ENCODE peak calls at places on chromosomes 13 and 19, in four cellular contexts. One of them, this sample, is unnamed.

GRCh38 chr19:39438270-39438934 is 2.7 kb upstream of the RPS16 start:
- DNase-seq in K562: no peak
- DNase-seq in GM12878: no peak
- DNase-seq in H1: no peak
- DNase-seq in this sample: peak

GRCh38 chr19:30091456-30091855 is 149.4 kb downstream of the URI1 start:
- DNase-seq in K562: no peak
- DNase-seq in GM12878: no peak
- DNase-seq in H1: no peak
- DNase-seq in this sample: no peak

GRCh38 chr19:13923194-13923987 is 14.8 kb downstream of the PODNL1 start:
- DNase-seq in K562: no peak
- DNase-seq in GM12878: no peak
- DNase-seq in H1: no peak
- DNase-seq in this sample: no peak

GRCh38 chr13:22092791-22093545 is 422.1 kb downstream of the FGF9 start:
- DNase-seq in K562: no peak
- DNase-seq in GM12878: no peak
- DNase-seq in H1: no peak
- DNase-seq in this sample: peak

GRCh38 chr13:81406022-81406421 is 1065.1 kb upstream of the SPRY2 start:
- DNase-seq in K562: no peak
- DNase-seq in GM12878: no peak
- DNase-seq in H1: no peak
- DNase-seq in this sample: no peak

GRCh38 chr19:41112728-41113290 is 1.4 kb upstream of the CYP2F1 start:
- DNase-seq in K562: no peak
- DNase-seq in GM12878: no peak
- DNase-seq in H1: no peak
- DNase-seq in this sample: no peak

GRCh38 chr19:29563688-29564087 is 37.9 kb downstream of the VSTM2B start:
- DNase-seq in K562: no peak
- DNase-seq in GM12878: no peak
- DNase-seq in H1: no peak
- DNase-seq in this sample: no peak

GRCh38 chr13:23087884-23088283 is 92.9 kb upstream of the SGCG start:
- DNase-seq in K562: peak
- DNase-seq in GM12878: no peak
- DNase-seq in H1: no peak
- DNase-seq in this sample: peak

GRCh38 chr13:44303681-44304432 is 69.8 kb upstream of the SERP2 start:
- DNase-seq in K562: no peak
- DNase-seq in GM12878: no peak
- DNase-seq in H1: no peak
- DNase-seq in this sample: no peak
- TF ChIP-seq USF2 in K562: no peak
- TF ChIP-seq USF2 in GM12878: no peak
- TF ChIP-seq USF2 in H1: no peak
- TF ChIP-seq USF2 in this sample: no peak

GRCh38 chr13:68375004-68375403 is 1144.9 kb upstream of the PCDH9 start:
- DNase-seq in K562: no peak
- DNase-seq in GM12878: no peak
- DNase-seq in H1: no peak
- DNase-seq in this sample: no peak

GRCh38 chr13:68368922-68369321 is 1138.8 kb upstream of the PCDH9 start:
- DNase-seq in K562: no peak
- DNase-seq in GM12878: no peak
- DNase-seq in H1: no peak
- DNase-seq in this sample: no peak

DNA sequence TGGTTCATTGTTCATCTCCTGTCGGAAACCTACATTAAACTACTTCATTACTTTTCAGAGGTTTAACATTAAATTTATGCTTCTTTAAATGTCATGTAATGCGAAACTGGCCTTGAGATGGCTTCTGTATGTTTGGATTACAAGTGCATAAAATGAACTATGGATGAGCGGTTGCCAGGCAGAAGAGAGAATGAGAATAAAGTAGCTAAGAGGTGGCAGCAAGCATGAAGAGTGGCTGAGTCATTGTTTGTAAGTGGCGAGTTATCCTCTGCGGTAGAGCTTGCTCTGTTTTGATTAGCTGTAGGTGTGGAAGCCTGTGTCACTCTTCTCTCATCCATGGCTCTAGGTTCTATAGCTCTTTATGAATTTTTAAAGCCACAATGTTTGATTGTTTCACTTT is 1139.6 kb upstream of the PCDH9 start:
- DNase-seq in K562: no peak
- DNase-seq in GM12878: no peak
- DNase-seq in H1: no peak
- DNase-seq in this sample: no peak
- TF ChIP-seq CHD1 in K562: no peak
- TF ChIP-seq CHD1 in GM12878: no peak
- TF ChIP-seq CHD1 in H1: no peak
- TF ChIP-seq CHD1 in this sample: no peak

GRCh38 chr13:43284162-43284561 is 260.8 kb downstream of the DNAJC15 start:
- DNase-seq in K562: no peak
- DNase-seq in GM12878: no peak
- DNase-seq in H1: no peak
- DNase-seq in this sample: peak
- TF ChIP-seq USF2 in K562: no peak
- TF ChIP-seq USF2 in GM12878: no peak
- TF ChIP-seq USF2 in H1: no peak
- TF ChIP-seq USF2 in this sample: no peak

DNA sequence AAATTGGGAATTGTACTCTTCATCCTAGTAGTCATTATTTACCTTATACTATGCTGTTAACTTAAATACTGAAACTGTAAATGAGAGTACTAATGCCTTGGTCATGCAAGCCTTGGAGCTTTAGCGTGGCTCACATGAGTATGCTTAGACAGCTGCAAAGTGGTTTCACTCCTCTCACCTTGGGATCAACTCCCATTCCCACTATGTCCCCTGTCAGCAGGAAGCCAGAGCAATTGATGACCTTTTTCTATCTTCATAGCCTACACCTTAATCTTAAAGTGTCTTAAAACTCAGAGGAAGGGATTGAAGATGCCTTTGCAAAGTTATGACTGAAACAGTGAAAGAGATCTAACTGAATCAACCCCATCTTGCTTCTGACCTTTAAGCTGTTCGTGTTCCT is 33.2 kb upstream of the CEACAM8 start:
- DNase-seq in K562: no peak
- DNase-seq in GM12878: no peak
- DNase-seq in H1: no peak
- DNase-seq in this sample: no peak
- TF ChIP-seq CHD1 in K562: no peak
- TF ChIP-seq CHD1 in GM12878: no peak
- TF ChIP-seq CHD1 in H1: no peak
- TF ChIP-seq CHD1 in this sample: no peak

DNA sequence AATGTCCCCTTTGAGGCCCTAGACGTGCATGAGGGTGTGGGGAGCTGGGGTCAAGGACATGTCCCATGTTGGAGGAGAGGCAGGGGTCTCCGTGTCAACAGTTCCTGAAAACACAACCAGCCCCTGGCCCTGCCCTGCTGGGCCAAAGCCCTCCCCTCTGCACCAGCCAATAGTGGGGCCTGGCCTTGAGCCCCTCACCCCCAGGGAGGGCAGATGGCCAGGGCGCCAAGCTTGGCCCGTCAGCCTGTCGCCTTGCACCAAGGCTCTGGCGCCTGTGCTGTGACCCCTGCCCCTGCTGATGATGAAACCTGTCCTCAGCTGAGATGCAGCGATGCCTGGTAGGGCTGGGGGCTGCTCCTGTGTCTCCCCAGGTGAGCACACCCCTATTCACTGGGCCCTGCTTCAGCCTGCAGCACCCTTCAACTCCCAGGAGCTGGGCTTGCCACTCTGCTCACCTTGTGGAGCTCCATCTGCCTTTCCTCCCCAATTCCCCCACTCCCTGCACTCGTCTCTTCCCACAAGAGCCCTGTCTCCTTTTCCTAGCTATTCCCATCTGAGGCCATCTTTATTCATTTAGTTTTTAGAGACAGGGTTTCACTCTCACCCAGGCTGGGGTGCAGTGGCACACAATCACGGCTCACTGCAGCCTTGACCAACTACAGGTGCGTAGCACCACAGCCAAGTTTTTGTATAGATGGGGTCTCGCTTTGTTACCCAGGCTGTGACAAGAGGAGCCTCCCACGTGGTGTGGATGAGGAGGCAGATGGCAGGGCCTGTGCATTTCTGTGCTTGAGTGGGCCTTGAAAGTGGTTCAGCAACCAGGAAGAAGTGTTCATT is 2.1 kb upstream of the HAMP start:
- DNase-seq in K562: no peak
- DNase-seq in GM12878: peak
- DNase-seq in H1: no peak
- DNase-seq in this sample: no peak
- TF ChIP-seq USF2 in K562: no peak
- TF ChIP-seq USF2 in GM12878: no peak
- TF ChIP-seq USF2 in H1: no peak
- TF ChIP-seq USF2 in this sample: no peak

GRCh38 chr19:18655173-18655844 is 18.5 kb downstream of the KLHL26 start:
- DNase-seq in K562: no peak
- DNase-seq in GM12878: no peak
- DNase-seq in H1: no peak
- DNase-seq in this sample: no peak

GRCh38 chr19:18658366-18658855 is 21.6 kb downstream of the KLHL26 start:
- DNase-seq in K562: no peak
- DNase-seq in GM12878: no peak
- DNase-seq in H1: no peak
- DNase-seq in this sample: no peak

GRCh38 chr19:18656337-18657086 is 19.7 kb downstream of the KLHL26 start:
- DNase-seq in K562: no peak
- DNase-seq in GM12878: no peak
- DNase-seq in H1: no peak
- DNase-seq in this sample: no peak

GRCh38 chr19:18659281-18660050 is 22.6 kb downstream of the KLHL26 start:
- DNase-seq in K562: no peak
- DNase-seq in GM12878: no peak
- DNase-seq in H1: no peak
- DNase-seq in this sample: no peak

GRCh38 chr19:18657590-18658365 is 20.9 kb downstream of the KLHL26 start:
- DNase-seq in K562: peak
- DNase-seq in GM12878: no peak
- DNase-seq in H1: no peak
- DNase-seq in this sample: peak
- TF ChIP-seq CHD1 in K562: no peak
- TF ChIP-seq CHD1 in GM12878: no peak
- TF ChIP-seq CHD1 in H1: no peak
- TF ChIP-seq CHD1 in this sample: no peak

This sample was measured in IMR-90.